ENCODE peak calls at places on chromosomes 5 and 9, in six cellular contexts. R is iPS-NIHi11; O is smooth muscle cell of the brain vasculature; F is GM12865; B is activated T-helper 9 cell treated with anti-CD3 and anti-CD28 coated beads, Interleukin-2, amount 50 U/mL, for 16 hours; D is stimulated activated naive CD8-positive, alpha-beta T cell treated with anti-CD3 and anti-CD28 coated beads, Interleukin-15, Interleukin-2, amounts not matched to agents 100 U/mL and 50 U/mL, for 24 hours. Z is an unnamed sample.

GRCh38 chr9:19799784-19800183 is 10.9 kb upstream of the SLC24A2 start:
- DNase-seq in R (peak), F (no peak), O (no peak), D (no peak), B (no peak), Z (peak)

GRCh38 chr5:132828846-132829494 is 1.5 kb downstream of the SHROOM1 start:
- DNase-seq in O (no peak), B (no peak), F (no peak), R (no peak), D (no peak), Z (no peak)

GRCh38 chr5:169411789-169412425 is 111.0 kb upstream of the SLIT3 start:
- DNase-seq in D (no peak), R (no peak), F (no peak), O (no peak), B (no peak), Z (no peak)

GRCh38 chr9:127197186-127197860 is 67.3 kb upstream of the GARNL3 start:
- DNase-seq in F (no peak), R (no peak), D (no peak), B (no peak), O (no peak), Z (no peak)

GRCh38 chr5:52457808-52458207 is 329.9 kb upstream of the ITGA1 start:
- DNase-seq in R (no peak), F (no peak), O (no peak), D (no peak), B (no peak), Z (no peak)

GRCh38 chr5:1507457-1507856 is 16.3 kb downstream of the LPCAT1 start:
- DNase-seq in R (no peak), F (no peak), O (no peak), D (no peak), B (no peak), Z (no peak)

GRCh38 chr9:130713286-130713975 is 19.9 kb downstream of the EXOSC2 start:
- DNase-seq in O (no peak), D (peak), F (peak), B (no peak), R (no peak), Z (no peak)

GRCh38 chr9:127360829-127361228 is 36.1 kb upstream of the SLC2A8 start:
- DNase-seq in R (peak), B (no peak), F (peak), O (peak), D (no peak), Z (no peak)

GRCh38 chr5:148898413-148899075 is 72.1 kb downstream of the ADRB2 start:
- DNase-seq in O (no peak), R (no peak), F (no peak), D (no peak), B (no peak), Z (no peak)

GRCh38 chr9:93123561-93124283 is 10.3 kb downstream of the NINJ1 start:
- DNase-seq in O (no peak), D (no peak), B (no peak), F (no peak), R (peak), Z (no peak)

GRCh38 chr5:151454889-151455288 is 7.5 kb downstream of the SLC36A1 start:
- DNase-seq in D (no peak), B (no peak), R (no peak), F (no peak), O (no peak), Z (no peak)

GRCh38 chr9:94068257-94068656 is 16.0 kb upstream of the PTPDC1 start:
- DNase-seq in F (no peak), R (no peak), B (no peak), D (no peak), O (no peak), Z (no peak)

GRCh38 chr5:176995896-176996767 is 10.4 kb downstream of the UIMC1 start:
- DNase-seq in B (no peak), O (no peak), D (no peak), F (peak), R (no peak), Z (no peak)

GRCh38 chr9:70165006-70165602 is 93.7 kb upstream of the SMC5 start:
- DNase-seq in D (no peak), F (no peak), B (no peak), R (no peak), O (no peak), Z (no peak)

GRCh38 chr5:1385395-1386273 is 40.7 kb upstream of the CLPTM1L start:
- DNase-seq in R (peak), D (peak), B (peak), O (no peak), F (peak), Z (peak)

GRCh38 chr5:43854697-43855292 is 251.8 kb downstream of the NNT start:
- DNase-seq in R (no peak), B (no peak), O (no peak), D (no peak), F (no peak), Z (no peak)

Z was measured in foreskin melanocyte.